ENCODE peak calls at places on chromosome 6, in ten cellular contexts. One of them, this sample, is unnamed.

GRCh38 chr6:11357285-11357684 is 124.8 kb upstream of the NEDD9 start:
- DNase-seq in WERI-Rb-1: no peak
- DNase-seq in esophagus squamous epithelium: no peak
- DNase-seq in transverse colon: no peak
- DNase-seq in AG10803: no peak
- DNase-seq in fibroblast of lung: no peak
- DNase-seq in stomach: no peak
- DNase-seq in mucosa of descending colon: no peak
- DNase-seq in endothelial cell of umbilical vein: no peak
- DNase-seq in cardiac fibroblast: no peak
- DNase-seq in this sample: no peak

GRCh38 chr6:27545271-27546046 is 72.6 kb upstream of the ZNF184 start:
- DNase-seq in WERI-Rb-1: no peak
- DNase-seq in esophagus squamous epithelium: no peak
- DNase-seq in transverse colon: no peak
- DNase-seq in AG10803: peak
- DNase-seq in fibroblast of lung: peak
- DNase-seq in stomach: no peak
- DNase-seq in mucosa of descending colon: no peak
- DNase-seq in endothelial cell of umbilical vein: peak
- DNase-seq in cardiac fibroblast: peak
- DNase-seq in this sample: no peak

GRCh38 chr6:157879873-157880254 is 56.8 kb downstream of the SNX9 start:
- DNase-seq in WERI-Rb-1: peak
- DNase-seq in esophagus squamous epithelium: no peak
- DNase-seq in transverse colon: no peak
- DNase-seq in AG10803: no peak
- DNase-seq in fibroblast of lung: no peak
- DNase-seq in stomach: no peak
- DNase-seq in mucosa of descending colon: no peak
- DNase-seq in endothelial cell of umbilical vein: no peak
- DNase-seq in cardiac fibroblast: no peak
- DNase-seq in this sample: no peak

GRCh38 chr6:36777806-36778205 is 61.4 kb downstream of the CPNE5 start:
- DNase-seq in WERI-Rb-1: no peak
- DNase-seq in esophagus squamous epithelium: no peak
- DNase-seq in transverse colon: no peak
- DNase-seq in AG10803: no peak
- DNase-seq in fibroblast of lung: no peak
- DNase-seq in stomach: no peak
- DNase-seq in mucosa of descending colon: no peak
- DNase-seq in endothelial cell of umbilical vein: no peak
- DNase-seq in cardiac fibroblast: no peak
- DNase-seq in this sample: no peak

GRCh38 chr6:119347466-119348307 is 1.9 kb downstream of the MAN1A1 start:
- DNase-seq in WERI-Rb-1: no peak
- DNase-seq in esophagus squamous epithelium: no peak
- DNase-seq in transverse colon: peak
- DNase-seq in AG10803: no peak
- DNase-seq in fibroblast of lung: peak
- DNase-seq in stomach: peak
- DNase-seq in mucosa of descending colon: peak
- DNase-seq in endothelial cell of umbilical vein: no peak
- DNase-seq in cardiac fibroblast: no peak
- DNase-seq in this sample: peak

GRCh38 chr6:14857501-14857900 is 388.4 kb upstream of the JARID2 start:
- DNase-seq in WERI-Rb-1: no peak
- DNase-seq in esophagus squamous epithelium: no peak
- DNase-seq in transverse colon: peak
- DNase-seq in AG10803: no peak
- DNase-seq in fibroblast of lung: no peak
- DNase-seq in stomach: peak
- DNase-seq in mucosa of descending colon: peak
- DNase-seq in endothelial cell of umbilical vein: no peak
- DNase-seq in cardiac fibroblast: no peak
- DNase-seq in this sample: no peak

GRCh38 chr6:19035454-19035853 is 648.3 kb downstream of the RNF144B start:
- DNase-seq in WERI-Rb-1: no peak
- DNase-seq in esophagus squamous epithelium: no peak
- DNase-seq in transverse colon: no peak
- DNase-seq in AG10803: no peak
- DNase-seq in fibroblast of lung: peak
- DNase-seq in stomach: no peak
- DNase-seq in mucosa of descending colon: no peak
- DNase-seq in endothelial cell of umbilical vein: no peak
- DNase-seq in cardiac fibroblast: peak
- DNase-seq in this sample: no peak

GRCh38 chr6:4066029-4066755 is 12.7 kb downstream of the FAM217A start:
- DNase-seq in WERI-Rb-1: no peak
- DNase-seq in esophagus squamous epithelium: no peak
- DNase-seq in transverse colon: no peak
- DNase-seq in AG10803: no peak
- DNase-seq in fibroblast of lung: no peak
- DNase-seq in stomach: no peak
- DNase-seq in mucosa of descending colon: no peak
- DNase-seq in endothelial cell of umbilical vein: no peak
- DNase-seq in cardiac fibroblast: no peak
- DNase-seq in this sample: no peak

GRCh38 chr6:166460473-166461437 is 78.0 kb upstream of the MPC1 start:
- DNase-seq in WERI-Rb-1: no peak
- DNase-seq in esophagus squamous epithelium: no peak
- DNase-seq in transverse colon: no peak
- DNase-seq in AG10803: no peak
- DNase-seq in fibroblast of lung: peak
- DNase-seq in stomach: no peak
- DNase-seq in mucosa of descending colon: no peak
- DNase-seq in endothelial cell of umbilical vein: peak
- DNase-seq in cardiac fibroblast: peak
- DNase-seq in this sample: no peak

GRCh38 chr6:166464068-166464410 is 81.3 kb upstream of the MPC1 start:
- DNase-seq in WERI-Rb-1: no peak
- DNase-seq in esophagus squamous epithelium: no peak
- DNase-seq in transverse colon: no peak
- DNase-seq in AG10803: no peak
- DNase-seq in fibroblast of lung: no peak
- DNase-seq in stomach: no peak
- DNase-seq in mucosa of descending colon: no peak
- DNase-seq in endothelial cell of umbilical vein: no peak
- DNase-seq in cardiac fibroblast: no peak
- DNase-seq in this sample: no peak

GRCh38 chr6:166461821-166462460 is 79.2 kb upstream of the MPC1 start:
- DNase-seq in WERI-Rb-1: no peak
- DNase-seq in esophagus squamous epithelium: no peak
- DNase-seq in transverse colon: no peak
- DNase-seq in AG10803: no peak
- DNase-seq in fibroblast of lung: no peak
- DNase-seq in stomach: no peak
- DNase-seq in mucosa of descending colon: no peak
- DNase-seq in endothelial cell of umbilical vein: no peak
- DNase-seq in cardiac fibroblast: no peak
- DNase-seq in this sample: no peak

GRCh38 chr6:166463363-166464067 is 80.8 kb upstream of the MPC1 start:
- DNase-seq in WERI-Rb-1: no peak
- DNase-seq in esophagus squamous epithelium: no peak
- DNase-seq in transverse colon: no peak
- DNase-seq in AG10803: no peak
- DNase-seq in fibroblast of lung: no peak
- DNase-seq in stomach: no peak
- DNase-seq in mucosa of descending colon: no peak
- DNase-seq in endothelial cell of umbilical vein: no peak
- DNase-seq in cardiac fibroblast: no peak
- DNase-seq in this sample: no peak

GRCh38 chr6:166462461-166463135 is 79.9 kb upstream of the MPC1 start:
- DNase-seq in WERI-Rb-1: no peak
- DNase-seq in esophagus squamous epithelium: no peak
- DNase-seq in transverse colon: no peak
- DNase-seq in AG10803: no peak
- DNase-seq in fibroblast of lung: no peak
- DNase-seq in stomach: no peak
- DNase-seq in mucosa of descending colon: no peak
- DNase-seq in endothelial cell of umbilical vein: no peak
- DNase-seq in cardiac fibroblast: no peak
- DNase-seq in this sample: no peak
- H3K4me3 ChIP-seq in WERI-Rb-1: no peak
- H3K4me3 ChIP-seq in esophagus squamous epithelium: no peak
- H3K4me3 ChIP-seq in transverse colon: no peak
- H3K4me3 ChIP-seq in AG10803: no peak
- H3K4me3 ChIP-seq in fibroblast of lung: no peak
- H3K4me3 ChIP-seq in stomach: no peak
- H3K4me3 ChIP-seq in mucosa of descending colon: no peak
- H3K4me3 ChIP-seq in endothelial cell of umbilical vein: no peak
- H3K4me3 ChIP-seq in cardiac fibroblast: no peak
- H3K4me3 ChIP-seq in this sample: no peak

DNA sequence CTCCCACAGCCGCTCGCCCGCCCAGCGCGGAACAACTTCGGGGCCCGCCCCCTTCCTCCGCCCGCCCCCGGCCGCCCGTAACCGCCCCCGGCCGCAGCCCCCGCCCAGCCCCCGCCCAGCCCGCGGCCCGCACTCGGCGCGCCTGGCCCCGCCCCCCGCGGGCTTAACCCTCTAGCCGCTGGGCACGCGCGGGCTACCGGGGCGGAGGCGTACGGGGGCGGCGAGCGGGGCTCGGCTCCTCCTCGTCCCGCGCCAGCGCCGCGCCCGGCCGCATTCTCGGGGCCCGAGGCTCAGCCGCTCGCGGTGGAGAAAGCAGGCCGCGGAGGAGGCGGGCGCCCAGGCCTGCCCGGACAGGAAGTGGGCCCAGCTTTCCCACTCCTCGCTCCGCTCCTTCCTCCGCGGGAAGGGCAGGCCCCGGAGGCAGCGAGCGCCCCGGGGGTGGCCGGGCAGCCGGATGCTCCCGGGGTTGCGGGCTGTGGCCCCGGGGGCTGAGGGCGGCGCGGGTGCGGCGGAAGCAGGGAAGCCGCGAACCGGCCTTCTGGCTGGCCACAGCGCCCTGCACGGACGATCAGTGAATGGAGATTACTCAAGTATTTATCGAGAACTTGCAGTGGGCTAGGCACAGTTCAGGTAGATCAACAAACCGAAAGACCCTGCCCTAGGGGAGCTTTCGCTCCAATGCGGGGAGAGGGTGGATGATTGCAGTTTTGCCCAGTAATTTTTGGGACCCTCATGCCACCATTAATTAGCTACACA is at the start of gene TRAM2:
- DNase-seq in WERI-Rb-1: peak
- DNase-seq in esophagus squamous epithelium: peak
- DNase-seq in transverse colon: peak
- DNase-seq in AG10803: peak
- DNase-seq in fibroblast of lung: peak
- DNase-seq in stomach: peak
- DNase-seq in mucosa of descending colon: peak
- DNase-seq in endothelial cell of umbilical vein: peak
- DNase-seq in cardiac fibroblast: peak
- DNase-seq in this sample: peak
- TF ChIP-seq CTCF in WERI-Rb-1: peak
- TF ChIP-seq CTCF in esophagus squamous epithelium: no peak
- TF ChIP-seq CTCF in transverse colon: no peak
- TF ChIP-seq CTCF in AG10803: peak
- TF ChIP-seq CTCF in fibroblast of lung: peak
- TF ChIP-seq CTCF in stomach: no peak
- TF ChIP-seq CTCF in mucosa of descending colon: no peak
- TF ChIP-seq CTCF in endothelial cell of umbilical vein: no peak
- TF ChIP-seq CTCF in cardiac fibroblast: no peak
- TF ChIP-seq CTCF in this sample: no peak

DNA sequence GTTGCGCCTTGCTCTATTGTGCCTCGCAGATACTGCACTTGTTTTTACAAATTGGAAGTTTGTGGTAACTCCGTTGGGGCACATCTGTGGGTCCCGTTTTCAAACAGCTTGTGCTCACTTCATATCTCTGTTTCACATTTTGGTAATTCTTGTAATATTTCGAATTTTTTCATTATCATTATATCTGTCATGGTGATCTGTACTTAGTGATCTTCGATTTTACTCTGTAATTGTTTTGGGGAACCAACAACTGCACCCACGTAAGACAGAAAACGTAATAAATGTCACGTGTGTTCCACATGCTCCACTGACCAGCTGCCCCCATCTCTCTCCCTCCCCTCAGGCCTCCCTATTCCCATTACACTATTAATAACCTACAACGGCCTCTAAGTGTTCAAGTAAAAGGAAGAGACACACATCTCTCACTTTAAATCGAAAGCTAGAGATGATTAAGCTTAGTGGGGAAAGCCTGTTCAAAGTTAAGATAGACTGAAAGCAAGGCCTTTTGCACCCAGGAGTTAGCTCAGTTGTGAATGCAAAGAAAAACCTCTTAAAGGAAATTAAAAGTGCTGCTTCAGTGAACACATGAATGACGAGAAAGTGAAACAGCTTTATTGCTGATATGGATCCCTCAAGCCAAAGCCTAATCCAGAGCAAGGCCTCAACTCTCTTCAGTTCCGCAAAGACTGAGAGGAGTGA is 26.9 kb downstream of the TTLL2 start:
- DNase-seq in WERI-Rb-1: no peak
- DNase-seq in esophagus squamous epithelium: no peak
- DNase-seq in transverse colon: no peak
- DNase-seq in AG10803: no peak
- DNase-seq in fibroblast of lung: no peak
- DNase-seq in stomach: no peak
- DNase-seq in mucosa of descending colon: no peak
- DNase-seq in endothelial cell of umbilical vein: no peak
- DNase-seq in cardiac fibroblast: no peak
- DNase-seq in this sample: no peak
- H3K4me3 ChIP-seq in WERI-Rb-1: peak
- H3K4me3 ChIP-seq in esophagus squamous epithelium: no peak
- H3K4me3 ChIP-seq in transverse colon: peak
- H3K4me3 ChIP-seq in AG10803: no peak
- H3K4me3 ChIP-seq in fibroblast of lung: no peak
- H3K4me3 ChIP-seq in stomach: peak
- H3K4me3 ChIP-seq in mucosa of descending colon: no peak
- H3K4me3 ChIP-seq in endothelial cell of umbilical vein: no peak
- H3K4me3 ChIP-seq in cardiac fibroblast: no peak
- H3K4me3 ChIP-seq in this sample: no peak

DNA sequence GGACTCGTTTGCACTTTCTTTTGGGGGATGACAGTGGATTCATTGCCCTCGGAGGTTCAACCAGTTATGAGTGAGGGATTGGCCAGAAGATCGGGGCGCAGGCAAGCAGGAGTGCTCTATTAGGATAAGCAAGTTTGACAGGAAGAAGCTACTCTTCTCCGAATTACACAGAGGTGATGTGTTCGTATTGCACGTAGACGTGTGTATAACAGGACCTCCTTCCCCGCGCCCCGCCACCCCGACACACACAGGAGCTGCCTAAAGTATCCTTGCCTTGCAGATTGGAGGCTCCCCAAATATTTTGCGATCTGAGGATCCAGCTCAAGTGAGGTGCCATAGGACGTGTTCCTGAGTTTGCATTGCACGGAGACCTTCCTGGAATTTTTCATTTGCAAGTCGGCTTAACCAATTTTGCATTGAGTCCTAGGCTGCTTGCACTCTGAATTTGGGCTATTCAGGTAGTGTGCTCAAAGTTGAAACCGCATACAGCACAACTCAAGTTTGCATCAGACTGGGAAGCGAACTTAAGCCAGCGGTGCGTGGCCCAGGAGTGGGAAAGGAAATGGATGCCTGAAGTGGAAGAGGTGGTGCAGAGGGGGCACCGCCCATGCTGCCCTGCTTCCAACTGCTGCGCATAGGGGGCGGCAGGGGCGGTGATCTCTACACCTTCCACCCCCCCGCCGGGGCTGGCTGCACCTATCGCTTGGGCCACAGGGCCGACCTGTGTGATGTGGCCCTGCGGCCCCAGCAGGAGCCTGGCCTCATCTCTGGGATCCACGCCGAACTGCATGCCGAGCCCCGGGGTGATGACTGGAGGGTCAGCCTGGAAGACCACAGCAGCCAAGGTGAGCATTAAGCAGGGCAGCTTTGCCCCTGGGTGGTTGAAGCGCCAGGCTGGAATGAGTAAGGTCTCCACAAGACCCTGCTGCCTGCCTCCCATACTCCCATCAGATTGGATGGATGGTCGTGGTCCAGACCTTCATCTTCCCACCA is 770 bp downstream of the TCF19 start:
- DNase-seq in WERI-Rb-1: no peak
- DNase-seq in esophagus squamous epithelium: no peak
- DNase-seq in transverse colon: no peak
- DNase-seq in AG10803: peak
- DNase-seq in fibroblast of lung: peak
- DNase-seq in stomach: no peak
- DNase-seq in mucosa of descending colon: peak
- DNase-seq in endothelial cell of umbilical vein: no peak
- DNase-seq in cardiac fibroblast: peak
- DNase-seq in this sample: no peak
- TF ChIP-seq CTCF in WERI-Rb-1: no peak
- TF ChIP-seq CTCF in esophagus squamous epithelium: no peak
- TF ChIP-seq CTCF in transverse colon: no peak
- TF ChIP-seq CTCF in AG10803: peak
- TF ChIP-seq CTCF in fibroblast of lung: no peak
- TF ChIP-seq CTCF in stomach: no peak
- TF ChIP-seq CTCF in mucosa of descending colon: no peak
- TF ChIP-seq CTCF in endothelial cell of umbilical vein: peak
- TF ChIP-seq CTCF in cardiac fibroblast: peak
- TF ChIP-seq CTCF in this sample: no peak